ENCODE peak calls at places on chromosomes 13 and 19, in four cellular contexts. Y is K562, F is HCT116, I is H1. O is an unnamed sample.

GRCh38 chr13:39512687-39513086 is 90.3 kb downstream of the LHFPL6 start:
- DNase-seq in Y (no peak), F (no peak), I (no peak), O (peak)

GRCh38 chr19:7067716-7068115 is 1.8 kb upstream of the ZNF557 start:
- DNase-seq in Y (no peak), F (no peak), I (no peak), O (no peak)

GRCh38 chr19:14107581-14108461 is 9.7 kb downstream of the PRKACA start:
- DNase-seq in Y (no peak), F (no peak), I (no peak), O (no peak)

GRCh38 chr13:47426126-47426849 is 529.4 kb upstream of the HTR2A start:
- DNase-seq in Y (no peak), F (no peak), I (no peak), O (no peak)

GRCh38 chr13:76837811-76838210 is 48.4 kb downstream of the KCTD12 start:
- DNase-seq in Y (no peak), F (no peak), I (no peak), O (no peak)

GRCh38 chr13:113491418-113491883 is 940 bp upstream of the DCUN1D2 start:
- DNase-seq in Y (peak), F (no peak), I (no peak), O (no peak)

GRCh38 chr13:27174766-27175455 is 3.3 kb upstream of the USP12 start:
- DNase-seq in Y (no peak), F (no peak), I (no peak), O (no peak)

GRCh38 chr19:13208131-13208963 is 58.1 kb downstream of the IER2 start:
- DNase-seq in Y (no peak), F (no peak), I (no peak), O (no peak)

GRCh38 chr19:7885818-7886217 is 2.5 kb upstream of the LRRC8E start:
- DNase-seq in Y (no peak), F (no peak), I (no peak), O (no peak)

GRCh38 chr13:28650284-28650683 is 8.6 kb upstream of the POMP start:
- DNase-seq in Y (no peak), F (no peak), I (no peak), O (no peak)

GRCh38 chr13:42836930-42837329 is 55.5 kb downstream of the FAM216B start:
- DNase-seq in Y (no peak), F (peak), I (peak), O (peak)

GRCh38 chr19:54653181-54653809 is 9.5 kb upstream of the LILRB4 start:
- DNase-seq in Y (peak), F (peak), I (no peak), O (peak)

GRCh38 chr13:105804561-105805190 is 730.8 kb downstream of the EFNB2 start:
- DNase-seq in Y (no peak), F (no peak), I (no peak), O (no peak)

GRCh38 chr13:95924389-95924994 is 128.7 kb downstream of the UGGT2 start:
- DNase-seq in Y (no peak), F (peak), I (no peak), O (no peak)

GRCh38 chr13:94822356-94822755 is 110.0 kb upstream of the SOX21 start:
- DNase-seq in Y (no peak), F (no peak), I (no peak), O (no peak)

GRCh38 chr13:28415994-28416411 is 78.9 kb downstream of the FLT1 start:
- DNase-seq in Y (no peak), F (peak), I (no peak), O (peak)

GRCh38 chr19:9995079-9995478 is 15.2 kb downstream of the COL5A3 start:
- DNase-seq in Y (no peak), F (no peak), I (no peak), O (no peak)

GRCh38 chr19:54017266-54017665 is 25.8 kb downstream of the CACNG6 start:
- DNase-seq in Y (no peak), F (no peak), I (no peak), O (no peak)

GRCh38 chr19:12065100-12065538 is 588 bp downstream of the ZNF844 start:
- DNase-seq in Y (no peak), F (no peak), I (no peak), O (peak)

GRCh38 chr19:23762884-23763711 is 4.4 kb upstream of the ZNF681 start:
- DNase-seq in Y (peak), F (no peak), I (peak), O (peak)

GRCh38 chr13:33015791-33016323 is 366 bp upstream of the KL start:
- DNase-seq in Y (no peak), F (no peak), I (no peak), O (no peak)

GRCh38 chr13:43023244-43023931 is at the start of gene DNAJC15:
- DNase-seq in Y (peak), F (peak), I (peak), O (peak)

GRCh38 chr19:13995017-13995728 is 10.9 kb downstream of the RFX1 start:
- DNase-seq in Y (no peak), F (no peak), I (no peak), O (no peak)

GRCh38 chr19:42251572-42251990 is 3.3 kb downstream of the ERF start:
- DNase-seq in Y (no peak), F (no peak), I (no peak), O (no peak)

GRCh38 chr19:17996826-17997316 is 11.1 kb upstream of the ARRDC2 start:
- DNase-seq in Y (peak), F (peak), I (no peak), O (peak)

GRCh38 chr13:105915451-105915850 is 620.0 kb downstream of the EFNB2 start:
- DNase-seq in Y (no peak), F (no peak), I (no peak), O (no peak)

GRCh38 chr13:37647038-37647650 is 48.6 kb upstream of the POSTN start:
- DNase-seq in Y (no peak), F (no peak), I (no peak), O (no peak)

GRCh38 chr13:27968316-27969072 is 621 bp downstream of the CDX2 start:
- DNase-seq in Y (no peak), F (no peak), I (no peak), O (no peak)

GRCh38 chr19:10454267-10454666 is 33.9 kb downstream of the PDE4A start:
- DNase-seq in Y (peak), F (no peak), I (peak), O (no peak)

GRCh38 chr19:38151242-38151641 is 72.8 kb downstream of the DPF1 start:
- DNase-seq in Y (no peak), F (no peak), I (no peak), O (no peak)

GRCh38 chr13:113975416-113975815 is 1.5 kb upstream of the C13orf46 start:
- DNase-seq in Y (no peak), F (no peak), I (no peak), O (no peak)

GRCh38 chr13:106028916-106029315 is 506.5 kb downstream of the EFNB2 start:
- DNase-seq in Y (no peak), F (no peak), I (no peak), O (no peak)

GRCh38 chr13:97372929-97373328 is 61.0 kb upstream of the RAP2A start:
- DNase-seq in Y (no peak), F (no peak), I (no peak), O (no peak)

GRCh38 chr19:53158119-53158656 is 665 bp downstream of the ZNF347 start:
- DNase-seq in Y (peak), F (no peak), I (no peak), O (peak)

GRCh38 chr19:48608798-48609263 is 2.3 kb downstream of the SPACA4 start:
- DNase-seq in Y (peak), F (peak), I (no peak), O (peak)

GRCh38 chr13:101398920-101399319 is 17.4 kb downstream of the NALCN start:
- DNase-seq in Y (no peak), F (no peak), I (no peak), O (no peak)
- TF ChIP-seq JUND in Y (no peak), F (no peak), I (no peak), O (no peak)

GRCh38 chr19:2041436-2041685 is 9.7 kb downstream of the MKNK2 start:
- DNase-seq in Y (no peak), F (no peak), I (no peak), O (no peak)

GRCh38 chr19:2039082-2039958 is 11.7 kb downstream of the MKNK2 start:
- DNase-seq in Y (peak), F (no peak), I (no peak), O (no peak)

GRCh38 chr19:2038284-2039081 is 12.6 kb downstream of the MKNK2 start:
- DNase-seq in Y (peak), F (no peak), I (no peak), O (no peak)

GRCh38 chr19:2040647-2041435 is 10.2 kb downstream of the MKNK2 start:
- DNase-seq in Y (no peak), F (no peak), I (no peak), O (no peak)

DNA sequence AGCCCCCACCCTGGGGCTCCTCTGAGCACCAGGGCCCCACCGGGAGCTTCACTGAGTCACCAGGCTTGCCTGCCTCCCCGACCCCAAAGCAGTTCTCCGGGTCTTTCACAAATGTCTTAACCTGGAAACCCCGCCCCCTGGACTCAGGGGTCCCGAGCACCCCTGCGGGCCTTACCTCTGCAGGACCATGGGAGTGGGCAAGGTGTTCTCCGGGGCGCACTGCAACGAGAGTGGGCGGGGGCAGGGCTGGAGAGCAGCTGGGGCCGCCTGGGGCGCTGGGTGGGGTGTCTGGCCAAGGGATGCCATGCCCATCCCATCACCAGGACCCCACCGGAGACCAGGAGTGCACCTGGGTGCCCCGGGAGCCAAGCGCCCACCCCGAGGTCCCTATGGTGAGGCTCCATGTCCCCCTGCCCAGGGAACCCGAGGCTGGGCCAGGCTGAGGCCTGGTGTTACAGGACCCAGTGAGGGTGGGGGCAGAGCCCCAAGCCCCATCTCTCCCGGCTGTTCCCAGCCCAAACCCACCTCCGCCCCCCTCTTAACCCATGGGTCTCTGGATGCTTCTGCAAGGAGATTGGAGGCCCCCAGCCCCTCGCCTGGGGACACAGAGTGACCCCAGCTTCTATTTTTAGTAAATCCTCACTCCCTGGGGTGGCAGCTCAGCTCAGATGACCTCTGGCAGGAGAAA is 10.9 kb downstream of the MKNK2 start:
- DNase-seq in Y (no peak), F (no peak), I (no peak), O (no peak)
- TF ChIP-seq JUND in Y (no peak), F (no peak), I (no peak), O (no peak)

GRCh38 chr13:69706807-69707206 is 400.8 kb upstream of the ATXN8OS start:
- DNase-seq in Y (no peak), F (no peak), I (no peak), O (no peak)
- TF ChIP-seq JUND in Y (no peak), F (no peak), I (no peak), O (no peak)

GRCh38 chr19:44686896-44687295 is 12.1 kb upstream of the CEACAM16 start:
- DNase-seq in Y (no peak), F (no peak), I (no peak), O (no peak)

GRCh38 chr19:44687898-44688297 is 11.1 kb upstream of the CEACAM16 start:
- DNase-seq in Y (no peak), F (no peak), I (no peak), O (no peak)

GRCh38 chr19:44690131-44690440 is 8.9 kb upstream of the CEACAM16 start:
- DNase-seq in Y (no peak), F (no peak), I (no peak), O (no peak)

GRCh38 chr19:44692379-44692721 is 6.6 kb upstream of the CEACAM16 start:
- DNase-seq in Y (no peak), F (no peak), I (no peak), O (no peak)

GRCh38 chr19:44689290-44690130 is 9.4 kb upstream of the CEACAM16 start:
- DNase-seq in Y (peak), F (peak), I (peak), O (no peak)
- TF ChIP-seq JUND in Y (no peak), F (no peak), I (no peak), O (no peak)

GRCh38 chr13:78658630-78659449 is at the start of gene OBI1:
- DNase-seq in Y (peak), F (peak), I (no peak), O (peak)

GRCh38 chr13:78655906-78656305 is 3.0 kb downstream of the OBI1 start:
- DNase-seq in Y (no peak), F (no peak), I (no peak), O (no peak)

GRCh38 chr13:78660130-78660857 is 1.3 kb upstream of the OBI1 start:
- DNase-seq in Y (no peak), F (no peak), I (no peak), O (no peak)

GRCh38 chr13:78659450-78660110 is 625 bp upstream of the OBI1 start:
- DNase-seq in Y (no peak), F (no peak), I (no peak), O (no peak)

DNA sequence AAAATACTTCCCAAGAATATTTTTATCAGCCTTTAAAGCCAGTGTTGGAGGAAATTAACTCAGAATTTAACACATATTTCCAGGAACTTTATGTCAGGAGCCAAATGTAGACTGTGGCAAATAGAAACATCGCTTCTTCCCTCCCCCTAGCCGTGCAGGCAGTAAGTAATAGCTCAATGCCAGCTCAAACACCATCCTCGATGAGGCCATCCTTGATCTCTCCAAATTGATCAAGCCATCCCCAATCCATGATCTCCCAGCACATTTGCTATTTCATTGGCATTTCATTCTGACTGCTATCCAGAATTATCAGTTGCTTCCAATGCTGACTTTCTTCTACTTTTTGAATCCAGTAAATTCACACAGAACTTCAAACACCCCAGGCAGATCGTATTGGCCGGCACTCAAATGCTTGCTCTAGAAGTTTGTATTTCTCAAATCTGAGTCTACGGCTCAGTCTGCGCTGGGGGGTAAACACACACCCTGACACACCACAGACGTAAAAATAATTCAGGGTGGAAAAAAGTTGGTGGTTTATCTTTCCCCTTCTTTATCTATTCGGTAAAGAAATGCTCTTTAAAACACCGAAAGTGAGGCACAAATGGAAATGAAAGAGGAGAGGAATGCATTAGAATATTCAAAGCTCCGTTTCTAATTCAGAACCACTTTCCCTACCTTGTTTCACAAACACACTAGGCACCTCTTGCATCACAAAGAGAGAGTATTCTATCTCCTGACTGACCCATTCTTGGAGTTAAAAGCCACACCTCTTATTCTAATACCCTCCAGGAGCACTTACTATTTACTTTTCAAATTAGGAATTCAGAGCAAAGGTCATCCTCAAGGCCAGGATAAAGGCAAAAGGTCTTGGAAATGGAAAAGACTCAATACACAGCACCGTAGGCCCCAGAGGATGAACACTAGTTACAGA is 991 bp downstream of the OBI1 start:
- DNase-seq in Y (no peak), F (no peak), I (no peak), O (peak)
- TF ChIP-seq JUND in Y (no peak), F (no peak), I (no peak), O (no peak)

GRCh38 chr19:35042056-35042730 is 672 bp downstream of the HPN start:
- DNase-seq in Y (no peak), F (no peak), I (no peak), O (no peak)

GRCh38 chr19:35041548-35042055 is at the start of gene HPN:
- DNase-seq in Y (peak), F (no peak), I (no peak), O (peak)

GRCh38 chr19:35039881-35040456 is 1.6 kb upstream of the HPN start:
- DNase-seq in Y (no peak), F (no peak), I (no peak), O (no peak)

GRCh38 chr19:35040474-35040825 is 1.1 kb upstream of the HPN start:
- DNase-seq in Y (no peak), F (no peak), I (no peak), O (no peak)

DNA sequence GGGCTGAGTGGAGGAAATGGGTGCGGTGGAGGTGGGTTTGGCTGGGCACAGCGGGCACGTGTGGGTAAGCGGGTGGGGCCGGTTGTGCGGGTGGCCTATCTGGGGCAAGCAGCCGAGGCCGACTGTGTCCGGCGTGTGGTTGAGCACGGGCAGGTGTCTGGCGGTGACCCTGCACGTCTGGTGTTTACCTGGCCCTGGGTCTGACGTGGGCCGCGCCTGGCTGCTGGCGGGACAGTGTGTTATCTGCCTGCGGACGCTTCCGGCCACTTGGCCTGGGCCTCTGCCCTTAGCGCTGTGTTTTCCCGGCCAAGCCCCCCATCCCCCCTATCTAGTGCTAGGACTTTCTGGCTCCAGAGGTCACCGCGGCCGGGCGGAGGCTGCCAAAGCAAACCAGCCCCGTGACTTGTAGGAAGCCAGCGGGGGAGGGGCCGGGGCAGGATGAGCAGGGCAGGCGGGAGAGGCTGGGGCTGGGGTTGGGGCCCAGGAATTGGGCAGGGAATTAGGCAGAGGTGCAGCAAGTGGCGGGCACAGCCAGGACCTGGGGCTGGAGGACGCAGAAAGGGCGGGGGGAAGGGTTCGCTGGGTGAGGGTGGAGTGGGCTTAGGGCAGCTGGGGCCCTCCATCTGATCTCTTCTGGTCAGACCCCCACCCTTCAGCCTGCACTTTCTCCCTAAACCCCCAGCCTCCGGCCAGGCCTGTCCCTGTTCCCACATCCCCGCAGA is 534 bp upstream of the HPN start:
- DNase-seq in Y (peak), F (no peak), I (no peak), O (peak)
- TF ChIP-seq JUND in Y (peak), F (no peak), I (no peak), O (no peak)

O was measured in T47D.